ENCODE peak calls at places on chromosomes 4 and X, in nine cellular contexts. R is stimulated activated CD4-positive, alpha-beta T cell treated with anti-CD3 and anti-CD28 coated beads, Interleukin-4, amount 100 ng/mL, for 24 hours; S is astrocyte; T is lung; Q is fibroblast of mammary gland; V is body of pancreas; B is astrocyte of the spinal cord; Y is AG08396; M is mammary epithelial cell. X is an unnamed sample.
A peak's percentile ranks its signal among the peaks of the same experiment; 100 is the strongest.

GRCh38 chr4:128322311-128322710 is 34.7 kb upstream of the PGRMC2 start:
- DNase-seq in R (no peak), S (peak; percentile 61), T (no peak), Q (no peak), V (no peak), B (peak; percentile 23), Y (no peak), M (peak; percentile 69), X (peak; percentile 63)

GRCh38 chrX:134538316-134538715 is 78.4 kb downstream of the HPRT1 start:
- DNase-seq in R (no peak), S (no peak), T (no peak), Q (no peak), V (no peak), B (no peak), Y (no peak), M (no peak), X (no peak)

GRCh38 chr4:113445286-113445685 is 316.3 kb downstream of the CAMK2D start:
- DNase-seq in R (no peak), S (peak; percentile 97), T (peak; percentile 45), Q (peak; percentile 100), V (peak; percentile 39), B (peak; percentile 88), Y (peak; percentile 41), M (peak; percentile 97), X (peak; percentile 93)

GRCh38 chr4:109166586-109166985 is 135.9 kb downstream of the COL25A1 start:
- DNase-seq in R (no peak), S (no peak), T (no peak), Q (no peak), V (no peak), B (no peak), Y (no peak), M (no peak), X (no peak)

GRCh38 chrX:56813318-56813837 is 84.3 kb downstream of the NBDY start:
- DNase-seq in R (peak; percentile 41), S (peak; percentile 75), T (no peak), Q (peak; percentile 67), V (peak; percentile 21), B (no peak), Y (no peak), M (peak; percentile 96), X (peak; percentile 64)

GRCh38 chr4:163157157-163157556 is 9.5 kb downstream of the NAF1 start:
- DNase-seq in R (no peak), S (peak; percentile 87), T (no peak), Q (peak; percentile 71), V (no peak), B (peak; percentile 83), Y (peak; percentile 71), M (peak; percentile 57), X (peak; percentile 72)

GRCh38 chr4:121726642-121727268 is 30.0 kb upstream of the ANXA5 start:
- DNase-seq in R (no peak), S (peak; percentile 55), T (no peak), Q (peak; percentile 82), V (no peak), B (peak; percentile 82), Y (peak; percentile 29), M (peak; percentile 62), X (peak; percentile 68)

GRCh38 chrX:123338240-123338639 is 154.2 kb downstream of the GRIA3 start:
- DNase-seq in R (no peak), S (peak; percentile 1), T (no peak), Q (no peak), V (no peak), B (no peak), Y (no peak), M (no peak), X (no peak)

GRCh38 chrX:41889317-41890025 is 33.9 kb downstream of the CASK start:
- DNase-seq in R (no peak), S (peak; percentile 45), T (no peak), Q (peak; percentile 62), V (no peak), B (peak; percentile 24), Y (no peak), M (peak; percentile 39), X (peak; percentile 31)

GRCh38 chr4:36285784-36286480 is 4.5 kb downstream of the DTHD1 start:
- DNase-seq in R (peak; percentile 71), S (no peak), T (no peak), Q (no peak), V (peak; percentile 8), B (no peak), Y (no peak), M (peak; percentile 83), X (no peak)

GRCh38 chrX:153828308-153828707 is 2.0 kb downstream of the PDZD4 start:
- DNase-seq in R (no peak), S (no peak), T (no peak), Q (no peak), V (no peak), B (no peak), Y (no peak), M (no peak), X (no peak)

GRCh38 chr4:140170299-140170698 is 16.3 kb upstream of the MAML3 start:
- DNase-seq in R (no peak), S (no peak), T (no peak), Q (no peak), V (no peak), B (no peak), Y (no peak), M (no peak), X (no peak)

GRCh38 chr4:69764311-69764710 is 3.9 kb upstream of the SULT1B1 start:
- DNase-seq in R (no peak), S (no peak), T (no peak), Q (peak; percentile 18), V (no peak), B (no peak), Y (no peak), M (no peak), X (no peak)

GRCh38 chr4:28296239-28296638 is 1435.6 kb downstream of the STIM2 start:
- DNase-seq in R (no peak), S (no peak), T (no peak), Q (no peak), V (no peak), B (no peak), Y (no peak), M (no peak), X (no peak)

GRCh38 chr4:76738081-76738931 is 159.6 kb downstream of the SOWAHB start:
- DNase-seq in R (no peak), S (peak; percentile 96), T (no peak), Q (peak; percentile 91), V (peak; percentile 23), B (peak; percentile 74), Y (peak; percentile 89), M (no peak), X (peak; percentile 80)

GRCh38 chr4:11412211-11412610 is 16.5 kb downstream of the HS3ST1 start:
- DNase-seq in R (no peak), S (no peak), T (no peak), Q (no peak), V (no peak), B (no peak), Y (no peak), M (no peak), X (no peak)

GRCh38 chrX:118730500-118731247 is 3.3 kb downstream of the IL13RA1 start:
- DNase-seq in R (no peak), S (peak; percentile 64), T (no peak), Q (peak; percentile 93), V (peak; percentile 18), B (peak; percentile 65), Y (no peak), M (peak; percentile 58), X (peak; percentile 64)

GRCh38 chrX:37905436-37906147 is 58.2 kb upstream of the DYNLT3 start:
- DNase-seq in R (no peak), S (peak; percentile 61), T (no peak), Q (peak; percentile 10), V (no peak), B (peak; percentile 78), Y (peak; percentile 30), M (no peak), X (peak; percentile 42)

GRCh38 chr4:156803056-156803455 is 168.5 kb downstream of the PDGFC start:
- DNase-seq in R (no peak), S (peak; percentile 9), T (no peak), Q (peak; percentile 74), V (no peak), B (no peak), Y (no peak), M (peak; percentile 19), X (peak; percentile 14)

GRCh38 chr4:108561086-108561485 is 59.3 kb upstream of the RPL34 start:
- DNase-seq in R (no peak), S (no peak), T (no peak), Q (no peak), V (no peak), B (no peak), Y (no peak), M (no peak), X (peak; percentile 11)

GRCh38 chr4:114087596-114088230 is 108.3 kb upstream of the ARSJ start:
- DNase-seq in R (no peak), S (peak; percentile 92), T (no peak), Q (peak; percentile 76), V (no peak), B (peak; percentile 85), Y (peak; percentile 29), M (no peak), X (peak; percentile 90)

GRCh38 chrX:103879339-103879738 is 47.3 kb upstream of the RAB9B start:
- DNase-seq in R (no peak), S (peak; percentile 37), T (no peak), Q (peak; percentile 45), V (no peak), B (peak; percentile 5), Y (peak; percentile 12), M (peak; percentile 51), X (peak; percentile 69)

GRCh38 chrX:10769165-10769564 is 148.8 kb upstream of the MID1 start:
- DNase-seq in R (no peak), S (peak; percentile 23), T (no peak), Q (peak; percentile 52), V (no peak), B (peak; percentile 37), Y (peak; percentile 15), M (peak; percentile 12), X (peak; percentile 44)

GRCh38 chr4:58453956-58454355 is 1343.8 kb upstream of the IGFBP7 start:
- DNase-seq in R (no peak), S (no peak), T (no peak), Q (no peak), V (no peak), B (no peak), Y (no peak), M (no peak), X (no peak)

GRCh38 chrX:100381613-100382012 is 28.5 kb downstream of the PCDH19 start:
- DNase-seq in R (no peak), S (no peak), T (no peak), Q (peak; percentile 29), V (no peak), B (no peak), Y (no peak), M (peak; percentile 68), X (no peak)

GRCh38 chr4:17619416-17620105 is 5.1 kb downstream of the MED28 start:
- DNase-seq in R (no peak), S (no peak), T (no peak), Q (peak; percentile 88), V (no peak), B (peak; percentile 36), Y (no peak), M (no peak), X (peak; percentile 12)

GRCh38 chrX:112359906-112360305 is 277.3 kb upstream of the TRPC5 start:
- DNase-seq in R (no peak), S (peak; percentile 14), T (no peak), Q (no peak), V (no peak), B (no peak), Y (no peak), M (no peak), X (no peak)

GRCh38 chr4:14309429-14309828 is 681.9 kb upstream of the BOD1L1 start:
- DNase-seq in R (no peak), S (no peak), T (no peak), Q (no peak), V (peak; percentile 25), B (no peak), Y (no peak), M (no peak), X (no peak)

GRCh38 chrX:46686003-46686645 is 72.8 kb downstream of the SLC9A7 start:
- DNase-seq in R (peak; percentile 47), S (no peak), T (no peak), Q (peak; percentile 54), V (peak; percentile 14), B (peak; percentile 19), Y (peak; percentile 37), M (peak; percentile 24), X (peak; percentile 47)

GRCh38 chr4:152079543-152080293 is 318.9 kb upstream of the GATB start:
- DNase-seq in R (peak; percentile 9), S (no peak), T (no peak), Q (no peak), V (no peak), B (no peak), Y (no peak), M (no peak), X (no peak)

GRCh38 chr4:56480691-56481090 is 13.3 kb downstream of the SRP72 start:
- DNase-seq in R (no peak), S (no peak), T (no peak), Q (no peak), V (no peak), B (no peak), Y (no peak), M (no peak), X (no peak)